ENCODE peak calls at places on chromosomes 11 and 22, in eight cellular contexts. Y, Z, K, M, V, H, C and R are unnamed samples.

GRCh38 chr11:99311870-99312269 is 291.1 kb downstream of the CNTN5 start:
- ATAC-seq in Y (no peak), Z (no peak), K (no peak), M (no peak), V (no peak), H (no peak), C (no peak), R (no peak)

GRCh38 chr22:50243704-50244419 is 961 bp downstream of the TUBGCP6 start:
- ATAC-seq in Y (no peak), Z (no peak), K (no peak), M (no peak), V (no peak), H (no peak), C (no peak), R (no peak)

GRCh38 chr11:67558084-67558772 is 25.4 kb upstream of the GSTP1 start:
- ATAC-seq in Y (peak), Z (no peak), K (no peak), M (no peak), V (no peak), H (no peak), C (no peak), R (no peak)

GRCh38 chr11:82858556-82859091 is 41.6 kb downstream of the PRCP start:
- ATAC-seq in Y (no peak), Z (no peak), K (no peak), M (no peak), V (no peak), H (no peak), C (no peak), R (no peak)

GRCh38 chr11:19419813-19420212 is 179.1 kb upstream of the E2F8 start:
- ATAC-seq in Y (no peak), Z (no peak), K (no peak), M (no peak), V (no peak), H (no peak), C (no peak), R (peak)

GRCh38 chr22:38744981-38745380 is 10.8 kb downstream of the SUN2 start:
- ATAC-seq in Y (no peak), Z (no peak), K (no peak), M (no peak), V (no peak), H (no peak), C (no peak), R (no peak)

GRCh38 chr11:63012450-63013238 is 3.0 kb downstream of the SLC22A8 start:
- ATAC-seq in Y (no peak), Z (no peak), K (no peak), M (no peak), V (no peak), H (no peak), C (no peak), R (no peak)

GRCh38 chr11:125062196-125062930 is 742 bp upstream of the SLC37A2 start:
- ATAC-seq in Y (no peak), Z (no peak), K (peak), M (peak), V (peak), H (no peak), C (peak), R (no peak)

GRCh38 chr11:47335733-47336132 is 16.8 kb downstream of the MYBPC3 start:
- ATAC-seq in Y (no peak), Z (no peak), K (no peak), M (no peak), V (no peak), H (no peak), C (no peak), R (no peak)

GRCh38 chr22:29639096-29639495 is 35.7 kb downstream of the NF2 start:
- ATAC-seq in Y (no peak), Z (no peak), K (no peak), M (no peak), V (no peak), H (no peak), C (no peak), R (no peak)

GRCh38 chr11:43942651-43943356 is 367 bp downstream of the C11orf96 start:
- ATAC-seq in Y (no peak), Z (peak), K (no peak), M (peak), V (peak), H (no peak), C (peak), R (peak)

GRCh38 chr11:14078941-14079522 is 116.5 kb downstream of the SPON1 start:
- ATAC-seq in Y (no peak), Z (peak), K (peak), M (no peak), V (no peak), H (peak), C (no peak), R (no peak)

GRCh38 chr11:95575517-95575916 is 214.1 kb downstream of the FAM76B start:
- ATAC-seq in Y (no peak), Z (no peak), K (no peak), M (no peak), V (no peak), H (no peak), C (no peak), R (no peak)

GRCh38 chr11:70901951-70902521 is 350.3 kb downstream of the SHANK2 start:
- ATAC-seq in Y (no peak), Z (no peak), K (peak), M (no peak), V (no peak), H (no peak), C (no peak), R (peak)

GRCh38 chr11:67278939-67279588 is 10.0 kb upstream of the ANKRD13D start:
- ATAC-seq in Y (no peak), Z (no peak), K (no peak), M (no peak), V (no peak), H (no peak), C (no peak), R (no peak)

GRCh38 chr11:82960000-82960778 is 58.7 kb downstream of the DDIAS start:
- ATAC-seq in Y (no peak), Z (peak), K (peak), M (peak), V (peak), H (peak), C (peak), R (no peak)

GRCh38 chr11:2929511-2929879 is 275 bp upstream of the PHLDA2 start:
- ATAC-seq in Y (no peak), Z (no peak), K (peak), M (peak), V (peak), H (peak), C (peak), R (peak)

GRCh38 chr11:57116654-57117053 is 65.1 kb upstream of the LRRC55 start:
- ATAC-seq in Y (no peak), Z (no peak), K (no peak), M (no peak), V (no peak), H (no peak), C (no peak), R (no peak)

GRCh38 chr11:17907046-17907445 is 105.8 kb downstream of the SERGEF start:
- ATAC-seq in Y (no peak), Z (no peak), K (no peak), M (no peak), V (no peak), H (no peak), C (no peak), R (no peak)

GRCh38 chr22:45218974-45219373 is 21.7 kb downstream of the KIAA0930 start:
- ATAC-seq in Y (no peak), Z (no peak), K (peak), M (peak), V (peak), H (no peak), C (peak), R (no peak)

GRCh38 chr11:17865765-17866428 is 131.3 kb downstream of the KCNC1 start:
- ATAC-seq in Y (peak), Z (no peak), K (no peak), M (no peak), V (no peak), H (no peak), C (no peak), R (no peak)

GRCh38 chr11:61045271-61045670 is 57.0 kb upstream of the CD5 start:
- ATAC-seq in Y (no peak), Z (no peak), K (no peak), M (no peak), V (no peak), H (no peak), C (no peak), R (no peak)

GRCh38 chr22:31881198-31881597 is 63.1 kb upstream of the YWHAH start:
- ATAC-seq in Y (no peak), Z (no peak), K (no peak), M (no peak), V (no peak), H (no peak), C (no peak), R (no peak)

GRCh38 chr11:118210323-118210722 is 14.5 kb downstream of the JAML start:
- ATAC-seq in Y (no peak), Z (no peak), K (no peak), M (no peak), V (no peak), H (no peak), C (no peak), R (no peak)

GRCh38 chr11:31903225-31904074 is 92.3 kb upstream of the PAX6 start:
- ATAC-seq in Y (peak), Z (no peak), K (no peak), M (no peak), V (no peak), H (no peak), C (no peak), R (no peak)

GRCh38 chr11:118065375-118065774 is 11.5 kb upstream of the TMPRSS4 start:
- ATAC-seq in Y (no peak), Z (no peak), K (no peak), M (no peak), V (no peak), H (no peak), C (no peak), R (no peak)

GRCh38 chr11:126969865-126970479 is 30.6 kb downstream of the KIRREL3 start:
- ATAC-seq in Y (no peak), Z (no peak), K (no peak), M (no peak), V (no peak), H (no peak), C (no peak), R (no peak)

GRCh38 chr22:24994070-24994763 is 41.7 kb downstream of the KIAA1671 start:
- ATAC-seq in Y (no peak), Z (no peak), K (no peak), M (peak), V (peak), H (no peak), C (peak), R (no peak)

GRCh38 chr22:46084943-46085830 is 65.1 kb upstream of the PPARA start:
- ATAC-seq in Y (peak), Z (no peak), K (no peak), M (no peak), V (no peak), H (no peak), C (no peak), R (peak)

GRCh38 chr11:68040957-68041591 is 2.2 kb downstream of the TCIRG1 start:
- ATAC-seq in Y (no peak), Z (no peak), K (no peak), M (no peak), V (no peak), H (no peak), C (no peak), R (no peak)

GRCh38 chr11:77038825-77039326 is 4.7 kb downstream of the B3GNT6 start:
- ATAC-seq in Y (no peak), Z (no peak), K (peak), M (no peak), V (no peak), H (no peak), C (no peak), R (no peak)

GRCh38 chr11:12222099-12222751 is 111.8 kb downstream of the MICAL2 start:
- ATAC-seq in Y (peak), Z (no peak), K (no peak), M (no peak), V (no peak), H (no peak), C (no peak), R (no peak)

GRCh38 chr11:5713695-5714094 is 22.6 kb upstream of the OR56B1 start:
- ATAC-seq in Y (no peak), Z (no peak), K (no peak), M (no peak), V (no peak), H (no peak), C (no peak), R (no peak)

GRCh38 chr11:11113676-11114075 is 239.4 kb downstream of the CSNK2A3 start:
- ATAC-seq in Y (no peak), Z (no peak), K (no peak), M (no peak), V (no peak), H (no peak), C (no peak), R (no peak)

GRCh38 chr22:19543970-19544708 is 19.9 kb upstream of the CLDN5 start:
- ATAC-seq in Y (peak), Z (no peak), K (no peak), M (no peak), V (no peak), H (no peak), C (no peak), R (peak)

GRCh38 chr11:87030458-87031054 is 7.2 kb upstream of the TMEM135 start:
- ATAC-seq in Y (no peak), Z (no peak), K (no peak), M (peak), V (peak), H (peak), C (peak), R (no peak)

GRCh38 chr11:17506314-17506713 is 29.7 kb upstream of the ABCC8 start:
- ATAC-seq in Y (no peak), Z (no peak), K (no peak), M (no peak), V (no peak), H (no peak), C (no peak), R (no peak)